ENCODE peak calls at places on chromosomes 16 and 17, in six cellular contexts. B is lung; Z is HCEC 1CT; I is HFFc6; R is stomach; N is activated effector memory CD4-positive, alpha-beta T cell treated with anti-CD3 and anti-CD28 coated beads, Interleukin-2, amount 50 U/mL, for 16 hours. M is an unnamed sample.

GRCh38 chr16:9996191-9996590 is 186.0 kb downstream of the GRIN2A start:
- DNase-seq in Z (no peak), I (no peak), B (no peak), N (no peak), R (no peak), M (no peak)

GRCh38 chr16:48035142-48035541 is 120.7 kb downstream of the ABCC12 start:
- DNase-seq in B (no peak), Z (no peak), I (no peak), N (no peak), R (no peak), M (no peak)

GRCh38 chr16:24634919-24635318 is 94.5 kb upstream of the TNRC6A start:
- DNase-seq in R (no peak), Z (no peak), N (no peak), I (no peak), B (no peak), M (no peak)

GRCh38 chr16:305916-306315 is 23.0 kb downstream of the PDIA2 start:
- DNase-seq in R (no peak), I (no peak), Z (no peak), B (no peak), N (no peak), M (no peak)

GRCh38 chr17:8851600-8851999 is 15.9 kb downstream of the PIK3R6 start:
- DNase-seq in B (no peak), Z (no peak), I (no peak), N (no peak), R (no peak), M (no peak)

GRCh38 chr17:38425744-38426143 is 2.5 kb upstream of the ARHGAP23 start:
- DNase-seq in R (no peak), B (no peak), Z (no peak), N (no peak), I (no peak), M (no peak)

GRCh38 chr17:65099941-65100315 is 37.2 kb upstream of the RGS9 start:
- DNase-seq in Z (peak; percentile 17), I (peak; percentile 39), N (peak; percentile 91), B (no peak), R (peak; percentile 45), M (peak; percentile 57)

GRCh38 chr16:26981266-26981938 is 85.3 kb upstream of the C16orf82 start:
- DNase-seq in R (no peak), B (no peak), I (peak; percentile 73), Z (peak; percentile 96), N (no peak), M (no peak)

GRCh38 chr16:4882633-4883285 is 35.5 kb downstream of the UBN1 start:
- DNase-seq in Z (peak; percentile 18), B (peak; percentile 83), N (no peak), R (peak; percentile 69), I (peak; percentile 55), M (peak; percentile 63)

GRCh38 chr16:8115814-8116213 is 474.5 kb downstream of the TMEM114 start:
- DNase-seq in I (no peak), B (no peak), R (no peak), Z (no peak), N (no peak), M (no peak)

GRCh38 chr17:36142230-36142629 is 34.2 kb downstream of the TBC1D3B start:
- DNase-seq in R (no peak), Z (no peak), B (no peak), N (no peak), I (no peak), M (no peak)

GRCh38 chr17:5785343-5785742 is 201.0 kb upstream of the NLRP1 start:
- DNase-seq in I (peak; percentile 71), R (no peak), B (no peak), Z (peak; percentile 67), N (no peak), M (no peak)

GRCh38 chr16:24178496-24178895 is 77.6 kb upstream of the CACNG3 start:
- DNase-seq in B (no peak), R (no peak), N (no peak), I (no peak), Z (no peak), M (no peak)

GRCh38 chr16:58317608-58318152 is 22.9 kb upstream of the PRSS54 start:
- DNase-seq in B (no peak), R (no peak), Z (no peak), I (no peak), N (no peak), M (peak; percentile 18)

GRCh38 chr17:27323538-27324212 is 29.8 kb downstream of the WSB1 start:
- DNase-seq in N (peak; percentile 27), B (peak; percentile 84), Z (peak; percentile 66), R (peak; percentile 67), I (peak; percentile 22), M (no peak)

GRCh38 chr17:49016775-49017463 is 19.7 kb downstream of the IGF2BP1 start:
- DNase-seq in Z (no peak), I (peak; percentile 45), N (no peak), B (no peak), R (peak; percentile 58), M (no peak)

GRCh38 chr17:2937331-2938003 is 125.9 kb downstream of the OR1D5 start:
- DNase-seq in B (no peak), I (peak; percentile 38), R (no peak), N (no peak), Z (no peak), M (no peak)

GRCh38 chr17:63191610-63192009 is 225.6 kb downstream of the TANC2 start:
- DNase-seq in B (no peak), R (no peak), I (no peak), N (no peak), Z (no peak), M (no peak)

M was measured in left lobe of liver.